ENCODE peak calls at places on chromosomes 2 and 18, in six cellular contexts. Z, W, U, K, S and M are unnamed samples.

GRCh38 chr2:122019729-122020128 is 264.3 kb downstream of the TSN start:
- DNase-seq in Z (no peak), W (no peak), U (peak; percentile 70), K (no peak), S (no peak), M (no peak)

GRCh38 chr18:54608008-54608642 is 17.1 kb downstream of the DYNAP start:
- DNase-seq in Z (no peak), W (peak; percentile 34), U (no peak), K (no peak), S (no peak), M (no peak)

GRCh38 chr2:225937625-225938024 is 538.1 kb downstream of the NYAP2 start:
- DNase-seq in Z (no peak), W (peak; percentile 6), U (peak; percentile 15), K (no peak), S (no peak), M (peak; percentile 0)

GRCh38 chr18:12989397-12990127 is 1.6 kb upstream of the CEP192 start:
- DNase-seq in Z (no peak), W (no peak), U (no peak), K (no peak), S (no peak), M (no peak)

GRCh38 chr18:8835556-8835955 is 130.2 kb downstream of the MTCL1 start:
- DNase-seq in Z (peak; percentile 35), W (peak; percentile 57), U (no peak), K (no peak), S (no peak), M (no peak)

GRCh38 chr2:235724964-235725603 is 231.2 kb downstream of the AGAP1 start:
- DNase-seq in Z (peak; percentile 40), W (no peak), U (no peak), K (peak; percentile 86), S (peak; percentile 64), M (no peak)

GRCh38 chr2:217366996-217367395 is 507.1 kb upstream of the TNP1 start:
- DNase-seq in Z (no peak), W (peak; percentile 36), U (no peak), K (no peak), S (no peak), M (no peak)

GRCh38 chr2:11573418-11574175 is 39.8 kb downstream of the GREB1 start:
- DNase-seq in Z (no peak), W (peak; percentile 78), U (no peak), K (no peak), S (no peak), M (no peak)

GRCh38 chr2:203935568-203935967 is 995 bp upstream of the ICOS start:
- DNase-seq in Z (no peak), W (no peak), U (no peak), K (no peak), S (no peak), M (no peak)

GRCh38 chr2:239468491-239469017 is 67.7 kb upstream of the HDAC4 start:
- DNase-seq in Z (no peak), W (no peak), U (no peak), K (no peak), S (no peak), M (no peak)

GRCh38 chr18:68984342-68984741 is 186.5 kb downstream of the CCDC102B start:
- DNase-seq in Z (peak; percentile 23), W (no peak), U (no peak), K (no peak), S (no peak), M (no peak)

GRCh38 chr2:137769406-137769805 is 194.9 kb upstream of the HNMT start:
- DNase-seq in Z (no peak), W (no peak), U (no peak), K (no peak), S (no peak), M (no peak)

GRCh38 chr2:237968048-237968862 is 1.4 kb downstream of the UBE2F start:
- DNase-seq in Z (no peak), W (peak; percentile 28), U (peak; percentile 50), K (peak; percentile 75), S (no peak), M (no peak)

GRCh38 chr18:60978338-60978737 is 354.9 kb upstream of the CDH20 start:
- DNase-seq in Z (no peak), W (peak; percentile 94), U (peak; percentile 5), K (no peak), S (no peak), M (peak; percentile 98)

GRCh38 chr18:45829896-45830295 is 4.4 kb downstream of the SIGLEC15 start:
- DNase-seq in Z (no peak), W (no peak), U (no peak), K (no peak), S (no peak), M (no peak)

GRCh38 chr2:79717364-79718007 is 204.6 kb downstream of the CTNNA2 start:
- DNase-seq in Z (no peak), W (peak; percentile 99), U (peak; percentile 23), K (no peak), S (no peak), M (peak; percentile 75)

GRCh38 chr2:44731505-44731904 is 210.0 kb upstream of the SIX3 start:
- DNase-seq in Z (no peak), W (no peak), U (no peak), K (no peak), S (no peak), M (no peak)

GRCh38 chr2:102204638-102205037 is 17.8 kb downstream of the IL1RL2 start:
- DNase-seq in Z (no peak), W (no peak), U (no peak), K (no peak), S (no peak), M (no peak)

GRCh38 chr18:64026350-64026749 is 56.5 kb downstream of the SERPINB8 start:
- DNase-seq in Z (no peak), W (no peak), U (no peak), K (no peak), S (no peak), M (no peak)

GRCh38 chr2:23475036-23475435 is 90.1 kb downstream of the KLHL29 start:
- DNase-seq in Z (no peak), W (no peak), U (no peak), K (no peak), S (no peak), M (no peak)

GRCh38 chr2:194087569-194087968 is 1569.5 kb upstream of the SLC39A10 start:
- DNase-seq in Z (no peak), W (no peak), U (no peak), K (no peak), S (no peak), M (peak; percentile 87)

GRCh38 chr18:26317353-26317865 is 91.2 kb downstream of the TAF4B start:
- DNase-seq in Z (no peak), W (no peak), U (no peak), K (no peak), S (no peak), M (no peak)

GRCh38 chr18:2845175-2845574 is 1.6 kb upstream of the EMILIN2 start:
- DNase-seq in Z (no peak), W (no peak), U (no peak), K (no peak), S (no peak), M (no peak)

GRCh38 chr18:23105581-23106219 is 29.6 kb upstream of the CABLES1 start:
- DNase-seq in Z (no peak), W (no peak), U (no peak), K (no peak), S (no peak), M (no peak)
- H3K4me3 ChIP-seq in Z (no peak overlapping the region), W (no peak overlapping the region), U (no peak overlapping the region), K (no peak overlapping the region), S (no peak overlapping the region), M (no peak overlapping the region)

GRCh38 chr2:74138952-74139323 is 8.8 kb downstream of the BOLA3 start:
- DNase-seq in Z (no peak), W (no peak), U (no peak), K (no peak), S (no peak), M (no peak)

GRCh38 chr2:74137651-74138050 is 10.1 kb downstream of the BOLA3 start:
- DNase-seq in Z (no peak), W (no peak), U (no peak), K (peak; percentile 50), S (no peak), M (no peak)

GRCh38 chr2:74138219-74138951 is 9.3 kb downstream of the BOLA3 start:
- DNase-seq in Z (no peak), W (no peak), U (no peak), K (peak; percentile 18), S (no peak), M (no peak)

GRCh38 chr2:74146929-74147728 is 583 bp downstream of the BOLA3 start:
- DNase-seq in Z (no peak), W (peak; percentile 22), U (peak; percentile 41), K (peak; percentile 58), S (no peak), M (no peak)

GRCh38 chr2:74142340-74142739 is 5.4 kb downstream of the BOLA3 start:
- DNase-seq in Z (no peak), W (no peak), U (no peak), K (no peak), S (no peak), M (no peak)
- TF ChIP-seq CTCF in Z (no peak), W (no peak), U (no peak), K (no peak), S (no peak), M (peak; percentile 23)

DNA sequence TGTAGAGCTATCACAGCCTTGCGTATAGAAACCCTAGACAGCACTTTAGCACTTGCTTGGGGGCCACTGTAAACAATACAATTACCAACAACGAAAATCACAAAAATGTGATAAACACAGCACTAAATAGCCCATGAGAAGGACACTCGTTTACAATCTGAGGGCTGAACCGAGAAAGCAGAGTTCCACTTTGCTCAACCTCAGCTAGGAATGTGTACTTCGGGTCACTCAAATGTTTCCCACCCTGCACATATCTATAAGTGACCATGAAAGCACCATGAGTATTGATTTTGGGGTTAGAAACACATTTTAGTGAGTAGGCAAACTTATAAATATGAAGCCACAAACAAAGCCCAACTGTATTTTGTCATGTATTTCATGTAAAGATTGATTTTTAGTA is 62.3 kb downstream of the FRZB start:
- DNase-seq in Z (no peak), W (no peak), U (no peak), K (no peak), S (no peak), M (no peak)
- H3K4me3 ChIP-seq in Z (no peak overlapping the region), W (no peak overlapping the region), U (no peak overlapping the region), K (no peak overlapping the region), S (no peak overlapping the region), M (no peak overlapping the region)

DNA sequence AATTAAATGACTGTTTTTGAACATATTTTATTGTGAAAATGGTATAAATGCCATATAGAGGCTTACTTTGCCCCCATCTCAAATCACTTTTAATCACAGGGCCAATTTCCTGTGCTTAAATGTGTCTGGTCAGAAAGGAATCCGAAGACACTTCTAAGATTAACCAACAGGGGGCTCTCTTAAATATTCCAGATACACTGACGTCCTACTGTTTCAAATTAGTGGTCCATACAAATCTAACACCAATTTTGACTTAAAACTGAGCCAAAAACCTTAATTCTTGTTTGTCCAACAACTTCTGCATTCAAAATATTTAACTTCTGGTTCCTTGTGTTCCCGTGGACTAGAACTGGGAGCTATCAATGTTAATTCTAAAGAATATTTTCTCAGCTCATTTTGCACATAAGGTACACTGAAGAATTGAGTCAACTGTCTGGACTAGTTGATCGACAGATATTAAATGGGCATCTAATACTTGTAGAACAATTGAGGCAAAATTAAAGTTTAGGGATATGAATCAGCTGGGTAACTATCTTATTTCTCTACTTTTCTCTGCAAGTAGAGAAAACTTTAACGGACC is 557.5 kb downstream of the ARHGAP15 start:
- DNase-seq in Z (no peak), W (peak; percentile 22), U (peak; percentile 46), K (no peak), S (no peak), M (no peak)
- TF ChIP-seq CTCF in Z (peak; percentile 58), W (peak; percentile 63), U (peak; percentile 39), K (peak; percentile 71), S (peak; percentile 60), M (peak; percentile 63)